ENCODE peak calls at places on chromosomes 12 and 14, in ten cellular contexts. One of them, this sample, is unnamed.

GRCh38 chr14:103045387-103045869 is 11.9 kb downstream of the CDC42BPB start:
- DNase-seq in NCI-H2227 treated with DMSO at 0.1 percent for 48 hours: no peak
- DNase-seq in MM.1S: no peak
- DNase-seq in stomach: no peak
- DNase-seq in HuH-7: no peak
- DNase-seq in Calu3: no peak
- DNase-seq in mesendoderm: no peak
- DNase-seq in lung microvascular endothelial cell: no peak
- DNase-seq in HEK293T: no peak
- DNase-seq in thoracic aorta: no peak
- DNase-seq in this sample: no peak

GRCh38 chr12:66823857-66824570 is 145.1 kb upstream of the GRIP1 start:
- DNase-seq in NCI-H2227 treated with DMSO at 0.1 percent for 48 hours: peak
- DNase-seq in MM.1S: no peak
- DNase-seq in stomach: no peak
- DNase-seq in HuH-7: no peak
- DNase-seq in Calu3: peak
- DNase-seq in mesendoderm: peak
- DNase-seq in lung microvascular endothelial cell: no peak
- DNase-seq in HEK293T: peak
- DNase-seq in thoracic aorta: no peak
- DNase-seq in this sample: no peak

GRCh38 chr12:52856787-52857186 is 8.0 kb upstream of the KRT78 start:
- DNase-seq in NCI-H2227 treated with DMSO at 0.1 percent for 48 hours: no peak
- DNase-seq in MM.1S: no peak
- DNase-seq in stomach: no peak
- DNase-seq in HuH-7: no peak
- DNase-seq in Calu3: no peak
- DNase-seq in mesendoderm: no peak
- DNase-seq in lung microvascular endothelial cell: no peak
- DNase-seq in HEK293T: no peak
- DNase-seq in thoracic aorta: no peak
- DNase-seq in this sample: no peak

GRCh38 chr12:57864811-57865751 is 18.6 kb upstream of the CTDSP2 start:
- DNase-seq in NCI-H2227 treated with DMSO at 0.1 percent for 48 hours: peak
- DNase-seq in MM.1S: peak
- DNase-seq in stomach: peak
- DNase-seq in HuH-7: peak
- DNase-seq in Calu3: peak
- DNase-seq in mesendoderm: peak
- DNase-seq in lung microvascular endothelial cell: peak
- DNase-seq in HEK293T: peak
- DNase-seq in thoracic aorta: peak
- DNase-seq in this sample: peak

GRCh38 chr12:64674367-64674922 is 64.2 kb downstream of the RASSF3 start:
- DNase-seq in NCI-H2227 treated with DMSO at 0.1 percent for 48 hours: no peak
- DNase-seq in MM.1S: no peak
- DNase-seq in stomach: no peak
- DNase-seq in HuH-7: no peak
- DNase-seq in Calu3: no peak
- DNase-seq in mesendoderm: no peak
- DNase-seq in lung microvascular endothelial cell: no peak
- DNase-seq in HEK293T: no peak
- DNase-seq in thoracic aorta: no peak
- DNase-seq in this sample: no peak

GRCh38 chr12:132159555-132160003 is 15.3 kb downstream of the NOC4L start:
- DNase-seq in NCI-H2227 treated with DMSO at 0.1 percent for 48 hours: no peak
- DNase-seq in MM.1S: no peak
- DNase-seq in stomach: no peak
- DNase-seq in HuH-7: no peak
- DNase-seq in Calu3: peak
- DNase-seq in mesendoderm: no peak
- DNase-seq in lung microvascular endothelial cell: no peak
- DNase-seq in HEK293T: no peak
- DNase-seq in thoracic aorta: no peak
- DNase-seq in this sample: peak

GRCh38 chr12:131123817-131124216 is 170.1 kb downstream of the ADGRD1 start:
- DNase-seq in NCI-H2227 treated with DMSO at 0.1 percent for 48 hours: no peak
- DNase-seq in MM.1S: no peak
- DNase-seq in stomach: no peak
- DNase-seq in HuH-7: no peak
- DNase-seq in Calu3: no peak
- DNase-seq in mesendoderm: no peak
- DNase-seq in lung microvascular endothelial cell: no peak
- DNase-seq in HEK293T: no peak
- DNase-seq in thoracic aorta: no peak
- DNase-seq in this sample: no peak

GRCh38 chr12:104475269-104475668 is 18.5 kb downstream of the CHST11 start:
- DNase-seq in NCI-H2227 treated with DMSO at 0.1 percent for 48 hours: no peak
- DNase-seq in MM.1S: no peak
- DNase-seq in stomach: no peak
- DNase-seq in HuH-7: no peak
- DNase-seq in Calu3: no peak
- DNase-seq in mesendoderm: peak
- DNase-seq in lung microvascular endothelial cell: no peak
- DNase-seq in HEK293T: no peak
- DNase-seq in thoracic aorta: no peak
- DNase-seq in this sample: no peak

GRCh38 chr12:79547044-79547734 is 143.6 kb downstream of the PAWR start:
- DNase-seq in NCI-H2227 treated with DMSO at 0.1 percent for 48 hours: no peak
- DNase-seq in MM.1S: no peak
- DNase-seq in stomach: no peak
- DNase-seq in HuH-7: no peak
- DNase-seq in Calu3: peak
- DNase-seq in mesendoderm: peak
- DNase-seq in lung microvascular endothelial cell: peak
- DNase-seq in HEK293T: no peak
- DNase-seq in thoracic aorta: no peak
- DNase-seq in this sample: no peak

GRCh38 chr14:67734675-67735074 is 33.0 kb downstream of the RDH12 start:
- DNase-seq in NCI-H2227 treated with DMSO at 0.1 percent for 48 hours: no peak
- DNase-seq in MM.1S: no peak
- DNase-seq in stomach: no peak
- DNase-seq in HuH-7: no peak
- DNase-seq in Calu3: no peak
- DNase-seq in mesendoderm: peak
- DNase-seq in lung microvascular endothelial cell: peak
- DNase-seq in HEK293T: no peak
- DNase-seq in thoracic aorta: no peak
- DNase-seq in this sample: no peak

GRCh38 chr14:47278233-47278842 is 397.1 kb downstream of the MDGA2 start:
- DNase-seq in NCI-H2227 treated with DMSO at 0.1 percent for 48 hours: peak
- DNase-seq in MM.1S: peak
- DNase-seq in stomach: peak
- DNase-seq in HuH-7: peak
- DNase-seq in Calu3: peak
- DNase-seq in mesendoderm: peak
- DNase-seq in lung microvascular endothelial cell: peak
- DNase-seq in HEK293T: peak
- DNase-seq in thoracic aorta: no peak
- DNase-seq in this sample: no peak

GRCh38 chr14:102941419-102942011 is 19.1 kb downstream of the AMN start:
- DNase-seq in NCI-H2227 treated with DMSO at 0.1 percent for 48 hours: no peak
- DNase-seq in MM.1S: no peak
- DNase-seq in stomach: no peak
- DNase-seq in HuH-7: no peak
- DNase-seq in Calu3: no peak
- DNase-seq in mesendoderm: no peak
- DNase-seq in lung microvascular endothelial cell: no peak
- DNase-seq in HEK293T: no peak
- DNase-seq in thoracic aorta: no peak
- DNase-seq in this sample: no peak

GRCh38 chr12:69880566-69880965 is 55.5 kb downstream of the MYRFL start:
- DNase-seq in NCI-H2227 treated with DMSO at 0.1 percent for 48 hours: no peak
- DNase-seq in MM.1S: no peak
- DNase-seq in stomach: no peak
- DNase-seq in HuH-7: peak
- DNase-seq in Calu3: no peak
- DNase-seq in mesendoderm: peak
- DNase-seq in lung microvascular endothelial cell: peak
- DNase-seq in HEK293T: no peak
- DNase-seq in thoracic aorta: no peak
- DNase-seq in this sample: no peak

GRCh38 chr14:39351708-39352107 is 80.5 kb downstream of the FBXO33 start:
- DNase-seq in NCI-H2227 treated with DMSO at 0.1 percent for 48 hours: no peak
- DNase-seq in MM.1S: no peak
- DNase-seq in stomach: no peak
- DNase-seq in HuH-7: no peak
- DNase-seq in Calu3: no peak
- DNase-seq in mesendoderm: no peak
- DNase-seq in lung microvascular endothelial cell: no peak
- DNase-seq in HEK293T: no peak
- DNase-seq in thoracic aorta: no peak
- DNase-seq in this sample: no peak

GRCh38 chr12:64181504-64182291 is 40.4 kb downstream of the KICS2 start:
- DNase-seq in NCI-H2227 treated with DMSO at 0.1 percent for 48 hours: peak
- DNase-seq in MM.1S: no peak
- DNase-seq in stomach: peak
- DNase-seq in HuH-7: peak
- DNase-seq in Calu3: peak
- DNase-seq in mesendoderm: peak
- DNase-seq in lung microvascular endothelial cell: peak
- DNase-seq in HEK293T: peak
- DNase-seq in thoracic aorta: peak
- DNase-seq in this sample: no peak

GRCh38 chr12:3641428-3641883 is 111.5 kb downstream of the CRACR2A start:
- DNase-seq in NCI-H2227 treated with DMSO at 0.1 percent for 48 hours: no peak
- DNase-seq in MM.1S: no peak
- DNase-seq in stomach: no peak
- DNase-seq in HuH-7: no peak
- DNase-seq in Calu3: no peak
- DNase-seq in mesendoderm: peak
- DNase-seq in lung microvascular endothelial cell: peak
- DNase-seq in HEK293T: no peak
- DNase-seq in thoracic aorta: no peak
- DNase-seq in this sample: no peak

GRCh38 chr12:1634149-1634548 is 5.1 kb downstream of the WNT5B start:
- DNase-seq in NCI-H2227 treated with DMSO at 0.1 percent for 48 hours: no peak
- DNase-seq in MM.1S: no peak
- DNase-seq in stomach: no peak
- DNase-seq in HuH-7: no peak
- DNase-seq in Calu3: no peak
- DNase-seq in mesendoderm: no peak
- DNase-seq in lung microvascular endothelial cell: no peak
- DNase-seq in HEK293T: no peak
- DNase-seq in thoracic aorta: no peak
- DNase-seq in this sample: no peak

GRCh38 chr12:82765971-82766705 is 79.4 kb downstream of the TMTC2 start:
- DNase-seq in NCI-H2227 treated with DMSO at 0.1 percent for 48 hours: no peak
- DNase-seq in MM.1S: no peak
- DNase-seq in stomach: no peak
- DNase-seq in HuH-7: no peak
- DNase-seq in Calu3: no peak
- DNase-seq in mesendoderm: peak
- DNase-seq in lung microvascular endothelial cell: no peak
- DNase-seq in HEK293T: no peak
- DNase-seq in thoracic aorta: no peak
- DNase-seq in this sample: no peak

GRCh38 chr14:94691658-94692029 is 78.3 kb downstream of the GSC start:
- DNase-seq in NCI-H2227 treated with DMSO at 0.1 percent for 48 hours: no peak
- DNase-seq in MM.1S: no peak
- DNase-seq in stomach: no peak
- DNase-seq in HuH-7: no peak
- DNase-seq in Calu3: no peak
- DNase-seq in mesendoderm: no peak
- DNase-seq in lung microvascular endothelial cell: no peak
- DNase-seq in HEK293T: no peak
- DNase-seq in thoracic aorta: no peak
- DNase-seq in this sample: no peak

GRCh38 chr14:85437143-85437542 is 92.8 kb upstream of the FLRT2 start:
- DNase-seq in NCI-H2227 treated with DMSO at 0.1 percent for 48 hours: no peak
- DNase-seq in MM.1S: no peak
- DNase-seq in stomach: no peak
- DNase-seq in HuH-7: no peak
- DNase-seq in Calu3: no peak
- DNase-seq in mesendoderm: peak
- DNase-seq in lung microvascular endothelial cell: peak
- DNase-seq in HEK293T: no peak
- DNase-seq in thoracic aorta: no peak
- DNase-seq in this sample: no peak

GRCh38 chr14:53341324-53341723 is 188.2 kb upstream of the DDHD1 start:
- DNase-seq in NCI-H2227 treated with DMSO at 0.1 percent for 48 hours: no peak
- DNase-seq in MM.1S: no peak
- DNase-seq in stomach: no peak
- DNase-seq in HuH-7: no peak
- DNase-seq in Calu3: no peak
- DNase-seq in mesendoderm: peak
- DNase-seq in lung microvascular endothelial cell: no peak
- DNase-seq in HEK293T: no peak
- DNase-seq in thoracic aorta: no peak
- DNase-seq in this sample: no peak

GRCh38 chr12:496736-497135 is 37.0 kb downstream of the B4GALNT3 start:
- DNase-seq in NCI-H2227 treated with DMSO at 0.1 percent for 48 hours: no peak
- DNase-seq in MM.1S: no peak
- DNase-seq in stomach: peak
- DNase-seq in HuH-7: no peak
- DNase-seq in Calu3: no peak
- DNase-seq in mesendoderm: no peak
- DNase-seq in lung microvascular endothelial cell: no peak
- DNase-seq in HEK293T: no peak
- DNase-seq in thoracic aorta: no peak
- DNase-seq in this sample: no peak

GRCh38 chr12:51907083-51907863 is at the start of gene ACVRL1:
- DNase-seq in NCI-H2227 treated with DMSO at 0.1 percent for 48 hours: no peak
- DNase-seq in MM.1S: no peak
- DNase-seq in stomach: no peak
- DNase-seq in HuH-7: no peak
- DNase-seq in Calu3: no peak
- DNase-seq in mesendoderm: no peak
- DNase-seq in lung microvascular endothelial cell: peak
- DNase-seq in HEK293T: no peak
- DNase-seq in thoracic aorta: no peak
- DNase-seq in this sample: peak

GRCh38 chr12:95261109-95261508 is 43.5 kb downstream of the VEZT start:
- DNase-seq in NCI-H2227 treated with DMSO at 0.1 percent for 48 hours: no peak
- DNase-seq in MM.1S: no peak
- DNase-seq in stomach: no peak
- DNase-seq in HuH-7: no peak
- DNase-seq in Calu3: no peak
- DNase-seq in mesendoderm: no peak
- DNase-seq in lung microvascular endothelial cell: no peak
- DNase-seq in HEK293T: no peak
- DNase-seq in thoracic aorta: no peak
- DNase-seq in this sample: no peak

GRCh38 chr12:62435337-62436163 is 31.1 kb upstream of the MON2 start:
- DNase-seq in NCI-H2227 treated with DMSO at 0.1 percent for 48 hours: peak
- DNase-seq in MM.1S: peak
- DNase-seq in stomach: peak
- DNase-seq in HuH-7: peak
- DNase-seq in Calu3: peak
- DNase-seq in mesendoderm: peak
- DNase-seq in lung microvascular endothelial cell: peak
- DNase-seq in HEK293T: peak
- DNase-seq in thoracic aorta: peak
- DNase-seq in this sample: peak

GRCh38 chr14:72868500-72868899 is 25.4 kb downstream of the DPF3 start:
- DNase-seq in NCI-H2227 treated with DMSO at 0.1 percent for 48 hours: no peak
- DNase-seq in MM.1S: no peak
- DNase-seq in stomach: no peak
- DNase-seq in HuH-7: no peak
- DNase-seq in Calu3: no peak
- DNase-seq in mesendoderm: no peak
- DNase-seq in lung microvascular endothelial cell: no peak
- DNase-seq in HEK293T: no peak
- DNase-seq in thoracic aorta: no peak
- DNase-seq in this sample: no peak

GRCh38 chr12:57604454-57605307 is at the start of gene DTX3:
- DNase-seq in NCI-H2227 treated with DMSO at 0.1 percent for 48 hours: peak
- DNase-seq in MM.1S: peak
- DNase-seq in stomach: no peak
- DNase-seq in HuH-7: no peak
- DNase-seq in Calu3: peak
- DNase-seq in mesendoderm: peak
- DNase-seq in lung microvascular endothelial cell: no peak
- DNase-seq in HEK293T: no peak
- DNase-seq in thoracic aorta: no peak
- DNase-seq in this sample: no peak